ENCODE peak calls at places on chromosomes 11 and 22, in nine cellular contexts. X is psoas muscle; G is fibroblast of lung; V is kidney tubule cell; J is stimulated activated CD8-positive, alpha-beta memory T cell treated with anti-CD3 and anti-CD28 coated beads, Interleukin-15, amount 100 ng/mL, for 1 hour; A is C1 segment of cervical spinal cord; W is cardiac septum; U is fibroblast of pulmonary artery; Y is stimulated activated CD4-positive, alpha-beta T cell treated with anti-CD3 and anti-CD28 coated beads, Interleukin-2, amount 100 ng/mL, for 4 hours. C is an unnamed sample.

GRCh38 chr11:94297967-94298576 is 6.3 kb upstream of the IZUMO1R start:
- DNase-seq in X (no peak), G (no peak), V (no peak), J (no peak), A (no peak), W (no peak), U (no peak), Y (no peak), C (no peak)

GRCh38 chr11:119709171-119709570 is 19.8 kb downstream of the NECTIN1 start:
- DNase-seq in X (no peak), G (no peak), V (no peak), J (no peak), A (no peak), W (no peak), U (no peak), Y (no peak), C (no peak)

GRCh38 chr11:15967166-15967565 is 389.2 kb downstream of the SOX6 start:
- DNase-seq in X (no peak), G (peak; percentile 67), V (peak; percentile 35), J (no peak), A (no peak), W (no peak), U (peak; percentile 74), Y (no peak), C (peak; percentile 93)

GRCh38 chr11:76233196-76233921 is 27.1 kb upstream of the WNT11 start:
- DNase-seq in X (peak; percentile 6), G (no peak), V (no peak), J (no peak), A (no peak), W (no peak), U (no peak), Y (no peak), C (no peak)

GRCh38 chr22:38799265-38800002 is 5.5 kb upstream of the DNAL4 start:
- DNase-seq in X (no peak), G (no peak), V (peak; percentile 7), J (no peak), A (no peak), W (no peak), U (peak; percentile 95), Y (no peak), C (peak; percentile 8)

GRCh38 chr11:130527648-130528300 is 79.3 kb downstream of the ADAMTS15 start:
- DNase-seq in X (no peak), G (peak; percentile 42), V (peak; percentile 66), J (no peak), A (no peak), W (no peak), U (peak; percentile 81), Y (no peak), C (peak; percentile 9)

GRCh38 chr11:15926071-15926470 is 430.3 kb downstream of the SOX6 start:
- DNase-seq in X (no peak), G (no peak), V (no peak), J (no peak), A (no peak), W (no peak), U (no peak), Y (no peak), C (peak; percentile 52)

GRCh38 chr11:105070221-105070789 is 25.2 kb upstream of the CARD16 start:
- DNase-seq in X (no peak), G (no peak), V (no peak), J (no peak), A (no peak), W (no peak), U (no peak), Y (peak; percentile 6), C (peak; percentile 18)

GRCh38 chr11:35514481-35514880 is 10.9 kb downstream of the PAMR1 start:
- DNase-seq in X (no peak), G (no peak), V (no peak), J (no peak), A (no peak), W (no peak), U (no peak), Y (no peak), C (no peak)

GRCh38 chr11:65858354-65859133 is 564 bp upstream of the CFL1 start:
- DNase-seq in X (no peak), G (no peak), V (no peak), J (no peak), A (no peak), W (no peak), U (no peak), Y (no peak), C (peak; percentile 45)

GRCh38 chr11:606245-606644 is 9.5 kb downstream of the IRF7 start:
- DNase-seq in X (no peak), G (peak; percentile 54), V (peak; percentile 26), J (no peak), A (no peak), W (peak; percentile 90), U (peak; percentile 88), Y (no peak), C (peak; percentile 58)

GRCh38 chr11:115147243-115147807 is 356.9 kb downstream of the CADM1 start:
- DNase-seq in X (no peak), G (no peak), V (no peak), J (no peak), A (no peak), W (no peak), U (no peak), Y (no peak), C (no peak)

GRCh38 chr11:57458410-57459111 is 1.8 kb upstream of the RTN4RL2 start:
- DNase-seq in X (peak; percentile 55), G (no peak), V (peak; percentile 19), J (no peak), A (no peak), W (no peak), U (no peak), Y (peak; percentile 84), C (no peak)

GRCh38 chr22:42500164-42500835 is 19.3 kb downstream of the RRP7A start:
- DNase-seq in X (peak; percentile 82), G (peak; percentile 73), V (peak; percentile 76), J (peak; percentile 61), A (peak; percentile 82), W (peak; percentile 94), U (peak; percentile 71), Y (peak; percentile 66), C (peak; percentile 37)

GRCh38 chr11:2724653-2725366 is 25.0 kb upstream of the KCNQ1OT1 start:
- DNase-seq in X (peak; percentile 61), G (peak; percentile 65), V (no peak), J (no peak), A (no peak), W (no peak), U (peak; percentile 59), Y (no peak), C (no peak)

GRCh38 chr11:26584818-26585217 is 12.8 kb upstream of the MUC15 start:
- DNase-seq in X (no peak), G (no peak), V (no peak), J (no peak), A (no peak), W (no peak), U (no peak), Y (no peak), C (peak; percentile 80)

GRCh38 chr22:31313366-31314147 is 21.3 kb upstream of the PIK3IP1 start:
- DNase-seq in X (peak; percentile 61), G (peak; percentile 67), V (peak; percentile 66), J (peak; percentile 59), A (peak; percentile 37), W (peak; percentile 85), U (peak; percentile 91), Y (peak; percentile 39), C (peak; percentile 93)

GRCh38 chr11:69371731-69372588 is 78.0 kb downstream of the MYEOV start:
- DNase-seq in X (no peak), G (no peak), V (no peak), J (no peak), A (no peak), W (peak; percentile 54), U (no peak), Y (no peak), C (no peak)

GRCh38 chr22:48167238-48167637 is 1404.8 kb downstream of the TBC1D22A start:
- DNase-seq in X (no peak), G (no peak), V (no peak), J (no peak), A (no peak), W (no peak), U (no peak), Y (no peak), C (no peak)

GRCh38 chr11:118060879-118061278 is 16.0 kb upstream of the TMPRSS4 start:
- DNase-seq in X (peak; percentile 44), G (no peak), V (peak; percentile 13), J (no peak), A (no peak), W (peak; percentile 73), U (no peak), Y (no peak), C (no peak)

GRCh38 chr11:10572533-10572932 is 4.1 kb upstream of the LYVE1 start:
- DNase-seq in X (no peak), G (no peak), V (no peak), J (no peak), A (no peak), W (no peak), U (no peak), Y (no peak), C (no peak)

GRCh38 chr22:38350444-38351359 is 33.5 kb upstream of the CSNK1E start:
- DNase-seq in X (no peak), G (no peak), V (no peak), J (no peak), A (no peak), W (no peak), U (no peak), Y (no peak), C (no peak)

GRCh38 chr11:111762981-111763643 is 3.1 kb downstream of the PPP2R1B start:
- DNase-seq in X (no peak), G (peak; percentile 49), V (no peak), J (no peak), A (no peak), W (no peak), U (peak; percentile 36), Y (no peak), C (no peak)

GRCh38 chr22:42621505-42622002 is 6.9 kb upstream of the POLDIP3 start:
- DNase-seq in X (peak; percentile 78), G (peak; percentile 70), V (peak; percentile 90), J (peak; percentile 20), A (peak; percentile 27), W (no peak), U (peak; percentile 65), Y (peak; percentile 21), C (peak; percentile 47)

GRCh38 chr22:38318792-38319773 is 1.9 kb upstream of the CSNK1E start:
- DNase-seq in X (no peak), G (no peak), V (no peak), J (no peak), A (no peak), W (no peak), U (no peak), Y (no peak), C (no peak)

GRCh38 chr22:26606611-26607010 is 11.2 kb downstream of the CRYBB1 start:
- DNase-seq in X (no peak), G (peak; percentile 44), V (peak; percentile 26), J (no peak), A (no peak), W (no peak), U (peak; percentile 62), Y (no peak), C (peak; percentile 39)

GRCh38 chr22:38524434-38524833 is 18.3 kb upstream of the DDX17 start:
- DNase-seq in X (no peak), G (no peak), V (no peak), J (no peak), A (no peak), W (no peak), U (no peak), Y (no peak), C (no peak)

GRCh38 chr22:30541979-30542810 is 4.3 kb downstream of the SEC14L6 start:
- DNase-seq in X (no peak), G (peak; percentile 5), V (peak; percentile 73), J (no peak), A (no peak), W (no peak), U (peak; percentile 13), Y (no peak), C (no peak)

GRCh38 chr22:24834845-24835570 is 29.0 kb downstream of the SGSM1 start:
- DNase-seq in X (no peak), G (peak; percentile 16), V (peak; percentile 23), J (no peak), A (no peak), W (no peak), U (peak; percentile 22), Y (no peak), C (peak; percentile 48)

GRCh38 chr11:61833926-61834277 is 5.8 kb downstream of the FADS2 start:
- DNase-seq in X (no peak), G (no peak), V (no peak), J (no peak), A (no peak), W (no peak), U (peak; percentile 18), Y (no peak), C (no peak)

GRCh38 chr22:50316114-50317065 is 8.9 kb upstream of the PLXNB2 start:
- DNase-seq in X (no peak), G (no peak), V (no peak), J (no peak), A (no peak), W (no peak), U (no peak), Y (no peak), C (no peak)

C was measured in bronchial epithelial cell.